ENCODE peak calls at places on chromosomes 6 and 20, in eight cellular contexts. V is caudate nucleus; S is NCI-H1092 treated with DMSO at 0.1 percent for 48 hours; C is NB4; Q is GOT3; U is ELR; M is activated T-cell treated with anti-CD3 and anti-CD28 coated beads, Interleukin-2, amount 50 U/mL, for 1 hour; Y is ACHN. B is an unnamed sample.
A peak's percentile ranks its signal among the peaks of the same experiment; 100 is the strongest.

GRCh38 chr20:63021356-63022321 is 14.9 kb upstream of the BHLHE23 start:
- DNase-seq in V (no peak), S (no peak), C (no peak), Q (no peak), U (no peak), M (peak; percentile 9), Y (no peak), B (no peak)

GRCh38 chr6:111614833-111615582 is 9.3 kb upstream of the TRAF3IP2 start:
- DNase-seq in V (no peak), S (no peak), C (peak; percentile 38), Q (no peak), U (no peak), M (no peak), Y (no peak), B (no peak)

GRCh38 chr20:19212524-19213502 is at the start of gene SLC24A3:
- DNase-seq in V (peak; percentile 49), S (peak; percentile 81), C (peak; percentile 91), Q (no peak), U (peak; percentile 52), M (no peak), Y (no peak), B (no peak)

GRCh38 chr6:57207141-57207540 is 15.0 kb downstream of the RAB23 start:
- DNase-seq in V (no peak), S (no peak), C (peak; percentile 16), Q (no peak), U (peak; percentile 75), M (no peak), Y (no peak), B (no peak)

GRCh38 chr20:25706793-25707192 is 10.1 kb upstream of the ZNF337 start:
- DNase-seq in V (no peak), S (no peak), C (no peak), Q (no peak), U (no peak), M (peak; percentile 33), Y (no peak), B (no peak)

GRCh38 chr20:17525650-17526049 is 5.5 kb downstream of the BFSP1 start:
- DNase-seq in V (no peak), S (peak; percentile 13), C (peak; percentile 47), Q (no peak), U (peak; percentile 49), M (no peak), Y (peak; percentile 23), B (no peak)

GRCh38 chr6:128124713-128125112 is 223.9 kb upstream of the THEMIS start:
- DNase-seq in V (no peak), S (no peak), C (no peak), Q (no peak), U (peak; percentile 49), M (no peak), Y (peak; percentile 15), B (no peak)

GRCh38 chr6:107621216-107621940 is 131.5 kb downstream of the SOBP start:
- DNase-seq in V (no peak), S (peak; percentile 18), C (no peak), Q (no peak), U (no peak), M (no peak), Y (no peak), B (no peak)

GRCh38 chr6:153670403-153671026 is 368.5 kb upstream of the OPRM1 start:
- DNase-seq in V (no peak), S (no peak), C (no peak), Q (no peak), U (no peak), M (no peak), Y (no peak), B (no peak)